ENCODE peak calls at places on chromosomes 1 and 21, in five cellular contexts. K is AG04450, S is cardiac muscle cell, T is HL-60, N is PC-9. P is an unnamed sample.

GRCh38 chr1:3463891-3464648 is 9.6 kb downstream of the ARHGEF16 start:
- DNase-seq in T (no peak), N (peak; percentile 28), K (no peak), S (no peak), P (no peak)

GRCh38 chr1:168613689-168614655 is 37.6 kb downstream of the XCL1 start:
- DNase-seq in K (no peak), S (no peak), N (no peak), T (no peak), P (no peak)

GRCh38 chr1:100606438-100606837 is 68.5 kb downstream of the GPR88 start:
- DNase-seq in N (peak; percentile 70), S (peak; percentile 81), K (no peak), T (no peak), P (no peak)

GRCh38 chr1:43706598-43707190 is 642 bp upstream of the ST3GAL3 start:
- DNase-seq in S (peak; percentile 39), K (no peak), N (no peak), T (no peak), P (no peak)

GRCh38 chr1:158285756-158286241 is 3.9 kb upstream of the CD1C start:
- DNase-seq in N (no peak), K (no peak), T (peak; percentile 88), S (peak; percentile 3), P (no peak)

GRCh38 chr1:44676484-44677200 is 2.1 kb downstream of the ARMH1 start:
- DNase-seq in K (peak; percentile 20), N (peak; percentile 95), T (peak; percentile 90), S (peak; percentile 59), P (no peak)

GRCh38 chr1:55927934-55928333 is 651.4 kb downstream of the PLPP3 start:
- DNase-seq in K (no peak), S (peak; percentile 40), N (peak; percentile 48), T (no peak), P (no peak)

GRCh38 chr1:37152491-37152890 is 118.2 kb upstream of the GRIK3 start:
- DNase-seq in N (no peak), K (no peak), T (no peak), S (no peak), P (no peak)

GRCh38 chr21:45993210-45994085 is 11.9 kb downstream of the COL6A1 start:
- DNase-seq in K (no peak), T (no peak), N (no peak), S (no peak), P (no peak)

GRCh38 chr1:201828451-201828819 is 522 bp upstream of the IPO9 start:
- DNase-seq in N (no peak), T (no peak), S (peak; percentile 26), K (no peak), P (no peak)

GRCh38 chr21:26563977-26564503 is 9.0 kb downstream of the CYYR1 start:
- DNase-seq in S (no peak), T (no peak), K (no peak), N (no peak), P (no peak)

GRCh38 chr21:44901391-44902074 is 19.2 kb downstream of the ITGB2 start:
- DNase-seq in S (no peak), T (no peak), K (no peak), N (no peak), P (no peak)

GRCh38 chr1:74763714-74764301 is 30.9 kb downstream of the TYW3 start:
- DNase-seq in N (no peak), T (no peak), K (no peak), S (no peak), P (no peak)

GRCh38 chr1:202643397-202644218 is 66.6 kb downstream of the SYT2 start:
- DNase-seq in N (no peak), K (no peak), S (no peak), T (no peak), P (no peak)

GRCh38 chr21:29342394-29342957 is 43.8 kb downstream of the BACH1 start:
- DNase-seq in S (peak; percentile 91), N (peak; percentile 37), K (peak; percentile 97), T (no peak), P (peak; percentile 40)

GRCh38 chr21:39020751-39021474 is 162.3 kb downstream of the PSMG1 start:
- DNase-seq in S (peak; percentile 86), N (peak; percentile 76), K (no peak), T (no peak), P (no peak)

GRCh38 chr21:38951095-38951745 is 145.5 kb downstream of the ETS2 start:
- DNase-seq in K (no peak), S (no peak), N (no peak), T (no peak), P (no peak)

GRCh38 chr1:43477716-43478115 is 24.0 kb upstream of the HYI start:
- DNase-seq in S (no peak), T (no peak), N (no peak), K (no peak), P (no peak)

GRCh38 chr1:210400043-210400840 is 71.5 kb downstream of the HHAT start:
- DNase-seq in N (peak; percentile 52), T (peak; percentile 4), K (peak; percentile 33), S (peak; percentile 80), P (no peak)

GRCh38 chr1:145995964-145996432 is 381 bp downstream of the TXNIP start:
- DNase-seq in K (no peak), S (no peak), N (no peak), T (no peak), P (no peak)

GRCh38 chr1:111222308-111223125 is 5.0 kb upstream of the CHI3L2 start:
- DNase-seq in K (no peak), S (peak; percentile 74), T (peak; percentile 62), N (peak; percentile 73), P (no peak)

GRCh38 chr1:85320371-85321131 is 44.1 kb upstream of the BCL10 start:
- DNase-seq in K (no peak), N (peak; percentile 63), S (peak; percentile 58), T (no peak), P (no peak)

GRCh38 chr1:92476071-92476607 is 10.6 kb downstream of the GFI1 start:
- DNase-seq in N (no peak), S (no peak), K (no peak), T (peak; percentile 91), P (no peak)

GRCh38 chr1:184002071-184002470 is 35.5 kb downstream of the COLGALT2 start:
- DNase-seq in S (peak; percentile 88), T (no peak), K (peak; percentile 68), N (peak; percentile 78), P (peak; percentile 48)

GRCh38 chr21:32237021-32237420 is 41.8 kb downstream of the MIS18A start:
- DNase-seq in T (no peak), S (no peak), N (no peak), K (no peak), P (no peak)

GRCh38 chr1:241821363-241821762 is 26.6 kb upstream of the EXO1 start:
- DNase-seq in K (no peak), T (no peak), S (no peak), N (peak; percentile 80), P (no peak)

GRCh38 chr1:65538664-65539063 is 118.2 kb downstream of the LEPR start:
- DNase-seq in S (no peak), T (no peak), K (no peak), N (no peak), P (no peak)
- H3K27ac ChIP-seq in S (no peak overlapping the region), T (no peak overlapping the region), K (no peak overlapping the region), N (no peak overlapping the region), P (no peak overlapping the region)

GRCh38 chr1:221840511-221841243 is 98.8 kb upstream of the DUSP10 start:
- DNase-seq in T (no peak), K (no peak), S (peak; percentile 13), N (no peak), P (no peak)
- H3K27ac ChIP-seq in T (peak overlapping the region; percentile 17), K (no peak overlapping the region), S (no peak overlapping the region), N (peak overlapping the region; percentile 87), P (peak overlapping the region; percentile 88)

GRCh38 chr1:227673441-227673840 is 61.7 kb downstream of the JMJD4 start:
- DNase-seq in K (no peak), N (no peak), S (no peak), T (no peak), P (no peak)
- H3K27ac ChIP-seq in K (no peak overlapping the region), N (no peak overlapping the region), S (no peak overlapping the region), T (no peak overlapping the region), P (no peak overlapping the region)

GRCh38 chr1:175390081-175390481 is 197.5 kb upstream of the KIAA0040 start:
- DNase-seq in T (no peak), K (no peak), N (no peak), S (no peak), P (no peak)
- H3K27ac ChIP-seq in T (no peak overlapping the region), K (no peak overlapping the region), N (no peak overlapping the region), S (no peak overlapping the region), P (no peak overlapping the region)

GRCh38 chr1:172138636-172139035 is 281.8 kb upstream of the C1orf105 start:
- DNase-seq in T (no peak), S (no peak), N (no peak), K (no peak), P (peak; percentile 63)
- H3K27ac ChIP-seq in T (no peak overlapping the region), S (no peak overlapping the region), N (no peak overlapping the region), K (no peak overlapping the region), P (peak overlapping the region; percentile 27)

GRCh38 chr1:47547753-47548152 is 109.9 kb downstream of the FOXD2 start:
- DNase-seq in K (no peak), T (no peak), S (peak; percentile 6), N (no peak), P (no peak)
- H3K27ac ChIP-seq in K (no peak overlapping the region), T (no peak overlapping the region), S (no peak overlapping the region), N (no peak overlapping the region), P (no peak overlapping the region)

GRCh38 chr1:172934417-172934762 is 116.4 kb downstream of the TNFSF18 start:
- DNase-seq in N (no peak), T (no peak), K (no peak), S (no peak), P (no peak)
- H3K27ac ChIP-seq in N (peak overlapping the region; percentile 85), T (peak overlapping the region; percentile 13), K (peak overlapping the region; percentile 93), S (no peak overlapping the region), P (peak overlapping the region; percentile 73)

GRCh38 chr1:9703165-9703509 is 51.6 kb downstream of the PIK3CD start:
- DNase-seq in K (no peak), T (no peak), S (no peak), N (no peak), P (no peak)

GRCh38 chr1:9703681-9704080 is 52.1 kb downstream of the PIK3CD start:
- DNase-seq in S (no peak), N (no peak), T (no peak), K (no peak), P (no peak)

GRCh38 chr1:9701661-9702060 is 50.1 kb downstream of the PIK3CD start:
- DNase-seq in T (no peak), N (no peak), K (no peak), S (no peak), P (no peak)

GRCh38 chr1:9706178-9706577 is 54.6 kb downstream of the PIK3CD start:
- DNase-seq in N (no peak), S (no peak), K (no peak), T (no peak), P (no peak)

GRCh38 chr1:9705337-9706098 is 54.0 kb downstream of the PIK3CD start:
- DNase-seq in K (no peak), T (no peak), S (no peak), N (peak; percentile 47), P (no peak)
- H3K27ac ChIP-seq in K (peak overlapping the region; percentile 52), T (no peak overlapping the region), S (no peak overlapping the region), N (no peak overlapping the region), P (no peak overlapping the region)

DNA sequence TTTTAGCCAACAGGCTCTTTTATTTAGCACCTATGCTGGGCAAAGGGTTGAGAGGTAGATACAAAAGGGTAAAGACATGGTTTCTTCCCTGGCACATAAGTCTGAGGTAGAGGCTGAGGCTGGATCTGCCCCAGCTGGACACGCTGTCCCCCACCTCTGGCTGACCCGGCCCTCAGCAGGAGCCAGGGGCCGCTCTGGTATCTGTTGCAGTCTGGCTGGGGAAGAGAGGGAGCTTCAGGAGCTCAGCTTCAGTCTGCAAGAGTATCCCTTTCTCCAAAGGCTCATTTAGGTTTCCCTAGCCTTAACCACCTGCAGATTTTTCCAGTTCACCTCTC is 14.2 kb downstream of the BLACAT1 start:
- DNase-seq in N (no peak), S (no peak), K (no peak), T (no peak), P (no peak)
- H3K27ac ChIP-seq in N (peak overlapping the region; percentile 85), S (peak overlapping the region; percentile 72), K (no peak overlapping the region), T (no peak overlapping the region), P (peak overlapping the region; percentile 66)